ENCODE peak calls at places on chromosomes 5 and 9, in ten cellular contexts. One of them, this sample, is unnamed. For H3K27me3, the result is how much of the 10 kb centered on the place peaks cover.

GRCh38 chr5:142507528-142507927 is 178.4 kb downstream of the FGF1 start:
- DNase-seq in fibroblast of lung: no peak
- DNase-seq in tibial artery: no peak
- DNase-seq in dorsolateral prefrontal cortex: no peak
- DNase-seq in heart left ventricle: no peak
- DNase-seq in cardiac muscle cell: no peak
- DNase-seq in right atrium auricular region: no peak
- DNase-seq in endodermal cell: no peak
- DNase-seq in Peyer's patch: no peak
- DNase-seq in AG04450: no peak
- DNase-seq in this sample: no peak

GRCh38 chr5:170623576-170624181 is 119.9 kb downstream of the KCNIP1 start:
- DNase-seq in cardiac muscle cell: peak
- DNase-seq in fibroblast of lung: peak
- DNase-seq in right atrium auricular region: no peak
- DNase-seq in dorsolateral prefrontal cortex: peak
- DNase-seq in Peyer's patch: no peak
- DNase-seq in endodermal cell: peak
- DNase-seq in tibial artery: no peak
- DNase-seq in heart left ventricle: peak
- DNase-seq in AG04450: peak
- DNase-seq in this sample: peak

GRCh38 chr9:86201474-86202337 is 57.8 kb downstream of the C9orf153 start:
- DNase-seq in tibial artery: no peak
- DNase-seq in cardiac muscle cell: no peak
- DNase-seq in AG04450: no peak
- DNase-seq in Peyer's patch: no peak
- DNase-seq in endodermal cell: no peak
- DNase-seq in heart left ventricle: no peak
- DNase-seq in dorsolateral prefrontal cortex: no peak
- DNase-seq in right atrium auricular region: no peak
- DNase-seq in fibroblast of lung: no peak
- DNase-seq in this sample: no peak

GRCh38 chr9:121902483-121903135 is 190.5 kb downstream of the TTLL11 start:
- DNase-seq in endodermal cell: no peak
- DNase-seq in right atrium auricular region: no peak
- DNase-seq in tibial artery: no peak
- DNase-seq in fibroblast of lung: peak
- DNase-seq in Peyer's patch: no peak
- DNase-seq in AG04450: peak
- DNase-seq in cardiac muscle cell: peak
- DNase-seq in dorsolateral prefrontal cortex: no peak
- DNase-seq in heart left ventricle: no peak
- DNase-seq in this sample: no peak

GRCh38 chr5:16418471-16418922 is 47.1 kb downstream of the ZNF622 start:
- DNase-seq in tibial artery: no peak
- DNase-seq in heart left ventricle: peak
- DNase-seq in cardiac muscle cell: no peak
- DNase-seq in AG04450: no peak
- DNase-seq in fibroblast of lung: no peak
- DNase-seq in Peyer's patch: no peak
- DNase-seq in dorsolateral prefrontal cortex: no peak
- DNase-seq in right atrium auricular region: no peak
- DNase-seq in endodermal cell: no peak
- DNase-seq in this sample: no peak

GRCh38 chr5:56054651-56055050 is 59.9 kb upstream of the IL6ST start:
- DNase-seq in tibial artery: no peak
- DNase-seq in endodermal cell: no peak
- DNase-seq in AG04450: no peak
- DNase-seq in dorsolateral prefrontal cortex: no peak
- DNase-seq in cardiac muscle cell: peak
- DNase-seq in Peyer's patch: no peak
- DNase-seq in heart left ventricle: no peak
- DNase-seq in right atrium auricular region: no peak
- DNase-seq in fibroblast of lung: no peak
- DNase-seq in this sample: no peak

GRCh38 chr9:124788542-124789217 is 11.7 kb downstream of the OLFML2A start:
- DNase-seq in right atrium auricular region: no peak
- DNase-seq in tibial artery: peak
- DNase-seq in heart left ventricle: peak
- DNase-seq in fibroblast of lung: no peak
- DNase-seq in cardiac muscle cell: no peak
- DNase-seq in Peyer's patch: no peak
- DNase-seq in AG04450: no peak
- DNase-seq in endodermal cell: peak
- DNase-seq in dorsolateral prefrontal cortex: no peak
- DNase-seq in this sample: peak

GRCh38 chr9:95721132-95721531 is 154.4 kb upstream of the ERCC6L2 start:
- DNase-seq in Peyer's patch: no peak
- DNase-seq in fibroblast of lung: no peak
- DNase-seq in cardiac muscle cell: no peak
- DNase-seq in heart left ventricle: no peak
- DNase-seq in tibial artery: no peak
- DNase-seq in right atrium auricular region: no peak
- DNase-seq in dorsolateral prefrontal cortex: no peak
- DNase-seq in endodermal cell: peak
- DNase-seq in AG04450: no peak
- DNase-seq in this sample: no peak

GRCh38 chr5:19987594-19988345 is at the start of gene CDH18:
- DNase-seq in cardiac muscle cell: peak
- DNase-seq in endodermal cell: peak
- DNase-seq in right atrium auricular region: no peak
- DNase-seq in tibial artery: no peak
- DNase-seq in heart left ventricle: no peak
- DNase-seq in dorsolateral prefrontal cortex: peak
- DNase-seq in AG04450: peak
- DNase-seq in fibroblast of lung: peak
- DNase-seq in Peyer's patch: no peak
- DNase-seq in this sample: peak

GRCh38 chr9:91186311-91187101 is 175.2 kb downstream of the AUH start:
- DNase-seq in dorsolateral prefrontal cortex: no peak
- DNase-seq in Peyer's patch: peak
- DNase-seq in tibial artery: no peak
- DNase-seq in fibroblast of lung: peak
- DNase-seq in right atrium auricular region: peak
- DNase-seq in endodermal cell: no peak
- DNase-seq in heart left ventricle: no peak
- DNase-seq in AG04450: no peak
- DNase-seq in cardiac muscle cell: no peak
- DNase-seq in this sample: no peak

GRCh38 chr9:123370108-123370507 is 14.1 kb downstream of the CRB2 start:
- DNase-seq in AG04450: no peak
- DNase-seq in Peyer's patch: no peak
- DNase-seq in dorsolateral prefrontal cortex: no peak
- DNase-seq in cardiac muscle cell: no peak
- DNase-seq in right atrium auricular region: no peak
- DNase-seq in fibroblast of lung: no peak
- DNase-seq in endodermal cell: no peak
- DNase-seq in heart left ventricle: no peak
- DNase-seq in tibial artery: no peak
- DNase-seq in this sample: no peak

GRCh38 chr5:16179511-16179935 is at the start of gene MARCHF11:
- DNase-seq in cardiac muscle cell: no peak
- DNase-seq in right atrium auricular region: no peak
- DNase-seq in AG04450: no peak
- DNase-seq in fibroblast of lung: no peak
- DNase-seq in heart left ventricle: no peak
- DNase-seq in tibial artery: no peak
- DNase-seq in dorsolateral prefrontal cortex: peak
- DNase-seq in endodermal cell: peak
- DNase-seq in Peyer's patch: no peak
- DNase-seq in this sample: no peak

GRCh38 chr9:37026936-37027581 is 7.0 kb downstream of the PAX5 start:
- DNase-seq in dorsolateral prefrontal cortex: no peak
- DNase-seq in AG04450: no peak
- DNase-seq in tibial artery: no peak
- DNase-seq in fibroblast of lung: no peak
- DNase-seq in cardiac muscle cell: no peak
- DNase-seq in heart left ventricle: no peak
- DNase-seq in endodermal cell: peak
- DNase-seq in Peyer's patch: no peak
- DNase-seq in right atrium auricular region: no peak
- DNase-seq in this sample: no peak

GRCh38 chr9:37028425-37029031 is 5.5 kb downstream of the PAX5 start:
- DNase-seq in fibroblast of lung: no peak
- DNase-seq in heart left ventricle: no peak
- DNase-seq in AG04450: no peak
- DNase-seq in tibial artery: no peak
- DNase-seq in right atrium auricular region: no peak
- DNase-seq in Peyer's patch: no peak
- DNase-seq in dorsolateral prefrontal cortex: no peak
- DNase-seq in endodermal cell: peak
- DNase-seq in cardiac muscle cell: no peak
- DNase-seq in this sample: no peak

GRCh38 chr9:37026085-37026935 is 7.8 kb downstream of the PAX5 start:
- DNase-seq in right atrium auricular region: no peak
- DNase-seq in endodermal cell: peak
- DNase-seq in dorsolateral prefrontal cortex: no peak
- DNase-seq in cardiac muscle cell: no peak
- DNase-seq in tibial artery: no peak
- DNase-seq in heart left ventricle: no peak
- DNase-seq in fibroblast of lung: no peak
- DNase-seq in AG04450: no peak
- DNase-seq in Peyer's patch: no peak
- DNase-seq in this sample: no peak

GRCh38 chr9:37027582-37028424 is 6.3 kb downstream of the PAX5 start:
- DNase-seq in right atrium auricular region: no peak
- DNase-seq in endodermal cell: peak
- DNase-seq in dorsolateral prefrontal cortex: peak
- DNase-seq in cardiac muscle cell: peak
- DNase-seq in tibial artery: peak
- DNase-seq in fibroblast of lung: peak
- DNase-seq in Peyer's patch: peak
- DNase-seq in AG04450: peak
- DNase-seq in heart left ventricle: peak
- DNase-seq in this sample: peak

GRCh38 chr9:37025381-37026084 is 8.5 kb downstream of the PAX5 start:
- DNase-seq in tibial artery: no peak
- DNase-seq in heart left ventricle: no peak
- DNase-seq in dorsolateral prefrontal cortex: no peak
- DNase-seq in AG04450: no peak
- DNase-seq in endodermal cell: peak
- DNase-seq in cardiac muscle cell: no peak
- DNase-seq in fibroblast of lung: no peak
- DNase-seq in Peyer's patch: no peak
- DNase-seq in right atrium auricular region: no peak
- DNase-seq in this sample: no peak
- H3K4me3 ChIP-seq in tibial artery: peak
- H3K4me3 ChIP-seq in heart left ventricle: peak
- H3K4me3 ChIP-seq in dorsolateral prefrontal cortex: peak
- H3K4me3 ChIP-seq in AG04450: peak
- H3K4me3 ChIP-seq in endodermal cell: peak
- H3K4me3 ChIP-seq in cardiac muscle cell: peak
- H3K4me3 ChIP-seq in fibroblast of lung: peak
- H3K4me3 ChIP-seq in Peyer's patch: peak
- H3K4me3 ChIP-seq in right atrium auricular region: peak
- H3K4me3 ChIP-seq in this sample: peak

GRCh38 chr5:146248536-146248935 is 45.1 kb downstream of the RBM27 start:
- DNase-seq in endodermal cell: no peak
- DNase-seq in fibroblast of lung: no peak
- DNase-seq in tibial artery: no peak
- DNase-seq in Peyer's patch: no peak
- DNase-seq in cardiac muscle cell: no peak
- DNase-seq in dorsolateral prefrontal cortex: no peak
- DNase-seq in right atrium auricular region: no peak
- DNase-seq in AG04450: no peak
- DNase-seq in heart left ventricle: no peak
- DNase-seq in this sample: no peak

GRCh38 chr5:146254223-146254622 is 50.8 kb downstream of the RBM27 start:
- DNase-seq in Peyer's patch: no peak
- DNase-seq in heart left ventricle: no peak
- DNase-seq in dorsolateral prefrontal cortex: no peak
- DNase-seq in tibial artery: no peak
- DNase-seq in endodermal cell: no peak
- DNase-seq in fibroblast of lung: no peak
- DNase-seq in cardiac muscle cell: no peak
- DNase-seq in right atrium auricular region: no peak
- DNase-seq in AG04450: no peak
- DNase-seq in this sample: no peak

DNA sequence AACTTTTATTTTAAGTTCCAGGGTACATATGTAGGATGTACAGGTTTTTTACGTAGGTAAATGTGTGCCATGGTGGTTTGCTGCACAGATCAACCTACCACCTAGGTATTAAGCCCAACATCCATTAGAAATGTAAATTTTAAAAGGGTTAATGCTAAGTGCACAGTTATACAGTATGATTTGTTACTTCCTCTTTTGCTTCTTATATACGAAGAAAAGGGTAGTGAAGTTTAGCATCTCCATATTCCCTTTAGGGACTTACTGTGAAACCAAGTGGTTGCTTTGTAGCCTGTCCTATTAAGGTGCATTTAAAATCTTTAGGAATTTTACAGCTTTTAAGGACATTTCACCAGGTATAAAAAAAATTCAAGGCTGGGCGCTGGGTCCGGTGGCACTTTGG is 46.4 kb downstream of the RBM27 start:
- DNase-seq in dorsolateral prefrontal cortex: no peak
- DNase-seq in endodermal cell: no peak
- DNase-seq in fibroblast of lung: no peak
- DNase-seq in tibial artery: no peak
- DNase-seq in heart left ventricle: no peak
- DNase-seq in cardiac muscle cell: no peak
- DNase-seq in AG04450: no peak
- DNase-seq in right atrium auricular region: no peak
- DNase-seq in Peyer's patch: no peak
- DNase-seq in this sample: no peak
- H3K27me3 ChIP-seq in dorsolateral prefrontal cortex: under half
- H3K27me3 ChIP-seq in endodermal cell: under half
- H3K27me3 ChIP-seq in fibroblast of lung: under half
- H3K27me3 ChIP-seq in tibial artery: under half
- H3K27me3 ChIP-seq in heart left ventricle: under half
- H3K27me3 ChIP-seq in cardiac muscle cell: under half
- H3K27me3 ChIP-seq in AG04450: under half
- H3K27me3 ChIP-seq in right atrium auricular region: under half
- H3K27me3 ChIP-seq in Peyer's patch: under half
- H3K27me3 ChIP-seq in this sample: under half

DNA sequence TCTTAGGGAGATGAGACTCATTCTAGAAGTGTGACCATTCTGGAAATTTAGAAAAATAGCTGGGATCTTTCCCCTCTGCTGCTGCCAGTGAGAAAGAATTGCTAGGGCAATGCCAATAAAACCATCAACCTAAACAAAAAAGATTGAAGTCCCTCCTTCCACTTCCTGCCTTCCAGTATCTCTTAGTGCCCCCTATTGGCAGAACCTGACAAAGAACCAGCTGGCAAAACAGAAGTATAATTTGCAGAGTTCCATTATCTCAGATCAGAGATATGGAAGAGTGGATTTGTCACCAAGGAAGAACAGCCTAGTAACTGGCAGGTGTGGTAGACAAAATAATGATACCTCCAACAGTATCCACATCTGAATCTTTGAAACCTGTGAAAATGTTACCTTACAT is 13.8 kb upstream of the PLCXD3 start:
- DNase-seq in cardiac muscle cell: peak
- DNase-seq in Peyer's patch: no peak
- DNase-seq in heart left ventricle: no peak
- DNase-seq in AG04450: no peak
- DNase-seq in endodermal cell: peak
- DNase-seq in tibial artery: no peak
- DNase-seq in right atrium auricular region: no peak
- DNase-seq in fibroblast of lung: no peak
- DNase-seq in dorsolateral prefrontal cortex: no peak
- DNase-seq in this sample: no peak
- TF ChIP-seq CTCF in cardiac muscle cell: peak
- TF ChIP-seq CTCF in Peyer's patch: no peak
- TF ChIP-seq CTCF in heart left ventricle: peak
- TF ChIP-seq CTCF in AG04450: no peak
- TF ChIP-seq CTCF in endodermal cell: peak
- TF ChIP-seq CTCF in tibial artery: no peak
- TF ChIP-seq CTCF in right atrium auricular region: no peak
- TF ChIP-seq CTCF in fibroblast of lung: peak
- TF ChIP-seq CTCF in dorsolateral prefrontal cortex: no peak
- TF ChIP-seq CTCF in this sample: peak

GRCh38 chr5:172696171-172696849 is 55.2 kb downstream of the NEURL1B start:
- DNase-seq in Peyer's patch: no peak
- DNase-seq in endodermal cell: no peak
- DNase-seq in tibial artery: peak
- DNase-seq in heart left ventricle: peak
- DNase-seq in AG04450: no peak
- DNase-seq in cardiac muscle cell: peak
- DNase-seq in right atrium auricular region: no peak
- DNase-seq in dorsolateral prefrontal cortex: no peak
- DNase-seq in fibroblast of lung: peak
- DNase-seq in this sample: no peak
- H3K4me3 ChIP-seq in Peyer's patch: no peak
- H3K4me3 ChIP-seq in endodermal cell: no peak
- H3K4me3 ChIP-seq in tibial artery: peak
- H3K4me3 ChIP-seq in heart left ventricle: peak
- H3K4me3 ChIP-seq in AG04450: no peak
- H3K4me3 ChIP-seq in cardiac muscle cell: no peak
- H3K4me3 ChIP-seq in right atrium auricular region: peak
- H3K4me3 ChIP-seq in dorsolateral prefrontal cortex: no peak
- H3K4me3 ChIP-seq in fibroblast of lung: peak
- H3K4me3 ChIP-seq in this sample: no peak

This sample was measured in upper lobe of right lung.